ENCODE peak calls at places on chromosomes 3 and 15, in seven cellular contexts. Y is stomach, R is esophagus muscularis mucosa, I is Peyer's patch, B is K562, D is pancreas, K is PC-3. M is an unnamed sample.

GRCh38 chr15:100201376-100202280 is 140.1 kb downstream of the ADAMTS17 start:
- DNase-seq in Y (no peak), R (no peak), I (peak; percentile 69), B (no peak), D (peak; percentile 55), K (no peak), M (peak; percentile 19)

GRCh38 chr3:122948398-122948797 is 79.2 kb downstream of the SEMA5B start:
- DNase-seq in Y (no peak), R (no peak), I (no peak), B (no peak), D (no peak), K (no peak), M (no peak)

GRCh38 chr15:55859681-55860080 is 116.7 kb upstream of the PRTG start:
- DNase-seq in Y (no peak), R (no peak), I (no peak), B (no peak), D (no peak), K (no peak), M (no peak)

GRCh38 chr3:159787191-159787590 is 201.4 kb upstream of the IL12A start:
- DNase-seq in Y (no peak), R (no peak), I (peak; percentile 53), B (no peak), D (no peak), K (peak; percentile 97), M (no peak)

GRCh38 chr15:31327674-31328424 is 1.2 kb downstream of the KLF13 start:
- DNase-seq in Y (peak; percentile 76), R (no peak), I (peak; percentile 89), B (peak; percentile 70), D (peak; percentile 86), K (peak; percentile 56), M (peak; percentile 81)

GRCh38 chr3:132342183-132342582 is 25.0 kb downstream of the ACP3 start:
- DNase-seq in Y (no peak), R (no peak), I (no peak), B (no peak), D (no peak), K (peak; percentile 51), M (no peak)

GRCh38 chr15:48580736-48581135 is 64.8 kb downstream of the FBN1 start:
- DNase-seq in Y (no peak), R (no peak), I (no peak), B (no peak), D (no peak), K (no peak), M (no peak)

GRCh38 chr3:196641278-196642058 is 2.0 kb downstream of the NRROS start:
- DNase-seq in Y (no peak), R (no peak), I (no peak), B (no peak), D (peak; percentile 16), K (no peak), M (no peak)

GRCh38 chr3:42501321-42501680 is 1.1 kb upstream of the VIPR1 start:
- DNase-seq in Y (peak; percentile 25), R (no peak), I (peak; percentile 46), B (no peak), D (no peak), K (no peak), M (no peak)

GRCh38 chr3:72452745-72453144 is 395.5 kb downstream of the SHQ1 start:
- DNase-seq in Y (no peak), R (no peak), I (no peak), B (no peak), D (no peak), K (no peak), M (no peak)

GRCh38 chr15:38213392-38213791 is 39.2 kb upstream of the SPRED1 start:
- DNase-seq in Y (no peak), R (no peak), I (no peak), B (no peak), D (no peak), K (no peak), M (no peak)

GRCh38 chr15:25238126-25238525 is 200.7 kb downstream of the UBE3A start:
- DNase-seq in Y (no peak), R (no peak), I (no peak), B (no peak), D (peak; percentile 48), K (no peak), M (no peak)

GRCh38 chr3:49135499-49135898 is 2.6 kb upstream of the LAMB2 start:
- DNase-seq in Y (no peak), R (no peak), I (no peak), B (no peak), D (no peak), K (no peak), M (no peak)

GRCh38 chr15:59879506-59879905 is 124.6 kb upstream of the FOXB1 start:
- DNase-seq in Y (no peak), R (no peak), I (no peak), B (no peak), D (no peak), K (no peak), M (no peak)

GRCh38 chr15:70259030-70259424 is 161.3 kb upstream of the TLE3 start:
- DNase-seq in Y (peak; percentile 79), R (peak; percentile 94), I (peak; percentile 87), B (peak; percentile 36), D (peak; percentile 70), K (no peak), M (peak; percentile 51)

GRCh38 chr15:51887887-51888592 is 58.6 kb downstream of the TMOD3 start:
- DNase-seq in Y (no peak), R (no peak), I (no peak), B (no peak), D (no peak), K (peak; percentile 22), M (no peak)

GRCh38 chr15:75185271-75186029 is 16.2 kb upstream of the C15orf39 start:
- DNase-seq in Y (no peak), R (no peak), I (no peak), B (no peak), D (no peak), K (no peak), M (no peak)

GRCh38 chr15:42108189-42108588 is 13.8 kb upstream of the PLA2G4D start:
- DNase-seq in Y (no peak), R (no peak), I (no peak), B (no peak), D (no peak), K (no peak), M (no peak)

GRCh38 chr15:53716909-53717878 is 42.3 kb downstream of the WDR72 start:
- DNase-seq in Y (no peak), R (no peak), I (no peak), B (no peak), D (no peak), K (peak; percentile 21), M (no peak)

GRCh38 chr3:125431391-125431790 is 56.3 kb upstream of the ZNF148 start:
- DNase-seq in Y (no peak), R (peak; percentile 62), I (no peak), B (no peak), D (no peak), K (peak; percentile 12), M (no peak)

GRCh38 chr15:95850837-95851236 is 479.7 kb upstream of the NR2F2 start:
- DNase-seq in Y (no peak), R (no peak), I (no peak), B (no peak), D (no peak), K (peak; percentile 41), M (no peak)

GRCh38 chr15:40762919-40763800 is 708 bp upstream of the GCHFR start:
- DNase-seq in Y (peak; percentile 80), R (no peak), I (peak; percentile 89), B (peak; percentile 87), D (peak; percentile 93), K (peak; percentile 75), M (no peak)

GRCh38 chr3:160490166-160490565 is 40.6 kb upstream of the TRIM59 start:
- DNase-seq in Y (no peak), R (no peak), I (no peak), B (no peak), D (no peak), K (peak; percentile 22), M (no peak)

GRCh38 chr3:171850324-171850697 is 7.2 kb downstream of the TMEM212 start:
- DNase-seq in Y (no peak), R (no peak), I (no peak), B (no peak), D (no peak), K (no peak), M (no peak)

DNA sequence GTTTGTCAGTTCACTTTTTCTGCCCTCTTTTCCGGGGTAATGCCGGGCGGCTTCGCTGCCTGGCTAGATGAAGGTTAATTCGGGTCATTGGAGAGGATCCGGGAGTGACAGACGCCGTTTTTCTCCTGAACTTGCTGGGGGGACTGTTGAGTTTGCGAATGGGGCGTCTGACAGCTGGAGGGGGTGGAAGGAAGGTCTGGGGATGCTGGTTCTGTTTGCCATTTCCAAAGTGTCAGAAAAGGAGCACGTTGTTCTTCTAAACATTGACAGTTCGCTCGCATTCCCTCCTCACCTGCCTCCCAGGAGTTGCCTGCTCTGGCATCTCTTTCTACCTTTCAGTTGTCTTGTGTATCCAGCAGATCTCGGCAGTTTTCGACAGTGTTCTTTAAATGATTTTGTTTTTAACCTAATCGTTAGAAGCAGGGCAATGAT is 783 bp downstream of the SELENOT start:
- DNase-seq in Y (no peak), R (no peak), I (no peak), B (peak; percentile 28), D (no peak), K (peak; percentile 39), M (no peak)
- H3K4me1 ChIP-seq in Y (peaks cover 64% of the 10 kb centered on the region), R (peaks cover 28% of the 10 kb centered on the region), I (no peaks in the 10 kb centered on the region), B (peaks cover 14% of the 10 kb centered on the region), D (peaks cover 37% of the 10 kb centered on the region), K (peaks cover 36% of the 10 kb centered on the region), M (peaks cover 28% of the 10 kb centered on the region)

GRCh38 chr3:140234256-140234655 is 299.3 kb downstream of the CLSTN2 start:
- DNase-seq in Y (no peak), R (no peak), I (no peak), B (no peak), D (no peak), K (no peak), M (no peak)
- H3K27ac ChIP-seq in Y (no peak overlapping the region), R (no peak overlapping the region), I (no peak overlapping the region), B (no peak overlapping the region), D (no peak overlapping the region), K (no peak overlapping the region), M (no peak overlapping the region)

GRCh38 chr15:98923159-98923558 is 84.4 kb downstream of the PGPEP1L start:
- DNase-seq in Y (peak; percentile 43), R (no peak), I (no peak), B (no peak), D (peak; percentile 70), K (no peak), M (no peak)

GRCh38 chr15:98924311-98925049 is 83.1 kb downstream of the PGPEP1L start:
- DNase-seq in Y (peak; percentile 32), R (no peak), I (no peak), B (no peak), D (no peak), K (no peak), M (no peak)

GRCh38 chr15:98920091-98920880 is 87.3 kb downstream of the PGPEP1L start:
- DNase-seq in Y (no peak), R (no peak), I (no peak), B (peak; percentile 19), D (no peak), K (no peak), M (no peak)

GRCh38 chr15:98926236-98926635 is 81.4 kb downstream of the PGPEP1L start:
- DNase-seq in Y (no peak), R (no peak), I (no peak), B (no peak), D (no peak), K (no peak), M (no peak)

GRCh38 chr15:98923579-98923978 is 84.0 kb downstream of the PGPEP1L start:
- DNase-seq in Y (no peak), R (no peak), I (no peak), B (no peak), D (no peak), K (no peak), M (no peak)
- H3K36me3 ChIP-seq in Y (peaks cover 63% of the 10 kb centered on the region), R (peaks cover 50% of the 10 kb centered on the region), I (no peaks in the 10 kb centered on the region), B (no peaks in the 10 kb centered on the region), D (peaks cover 3% of the 10 kb centered on the region), K (no peaks in the 10 kb centered on the region), M (no peaks in the 10 kb centered on the region)

GRCh38 chr3:47522082-47522987 is 8.8 kb upstream of the ELP6 start:
- DNase-seq in Y (peak; percentile 83), R (no peak), I (peak; percentile 92), B (peak; percentile 84), D (peak; percentile 83), K (peak; percentile 89), M (peak; percentile 50)
- H3K4me1 ChIP-seq in Y (peaks cover 9% of the 10 kb centered on the region), R (peaks cover 3% of the 10 kb centered on the region), I (no peaks in the 10 kb centered on the region), B (peaks cover 11% of the 10 kb centered on the region), D (no peaks in the 10 kb centered on the region), K (no peaks in the 10 kb centered on the region), M (no peaks in the 10 kb centered on the region)